ENCODE peak calls at places on chromosomes 11 and 22, in four cellular contexts. One of them, this sample, is unnamed.

GRCh38 chr22:29205598-29206371 is at the start of gene EMID1:
- DNase-seq in KG1: no peak
- DNase-seq in amniotic stem cell: no peak
- DNase-seq in activated T-cell treated with anti-CD3 and anti-CD28 coated beads, Interleukin-2, amount 50 U/mL, for 72 hours: peak
- DNase-seq in this sample: no peak

GRCh38 chr22:17217179-17217578 is 2.1 kb downstream of the ADA2 start:
- DNase-seq in activated T-cell treated with anti-CD3 and anti-CD28 coated beads, Interleukin-2, amount 50 U/mL, for 72 hours: no peak
- DNase-seq in KG1: no peak
- DNase-seq in amniotic stem cell: no peak
- DNase-seq in this sample: no peak

GRCh38 chr22:23064381-23065068 is 5.8 kb upstream of the GNAZ start:
- DNase-seq in amniotic stem cell: no peak
- DNase-seq in KG1: no peak
- DNase-seq in activated T-cell treated with anti-CD3 and anti-CD28 coated beads, Interleukin-2, amount 50 U/mL, for 72 hours: no peak
- DNase-seq in this sample: no peak

GRCh38 chr22:20549232-20549841 is 41.9 kb downstream of the MED15 start:
- DNase-seq in amniotic stem cell: no peak
- DNase-seq in KG1: no peak
- DNase-seq in activated T-cell treated with anti-CD3 and anti-CD28 coated beads, Interleukin-2, amount 50 U/mL, for 72 hours: peak
- DNase-seq in this sample: no peak

GRCh38 chr11:130874955-130875531 is 41.2 kb downstream of the SNX19 start:
- DNase-seq in amniotic stem cell: no peak
- DNase-seq in KG1: no peak
- DNase-seq in activated T-cell treated with anti-CD3 and anti-CD28 coated beads, Interleukin-2, amount 50 U/mL, for 72 hours: no peak
- DNase-seq in this sample: no peak

GRCh38 chr22:28282346-28282745 is 363.3 kb upstream of the PITPNB start:
- DNase-seq in activated T-cell treated with anti-CD3 and anti-CD28 coated beads, Interleukin-2, amount 50 U/mL, for 72 hours: no peak
- DNase-seq in amniotic stem cell: no peak
- DNase-seq in KG1: no peak
- DNase-seq in this sample: peak

GRCh38 chr11:2156416-2157182 is 4.4 kb downstream of the INS start:
- DNase-seq in KG1: peak
- DNase-seq in activated T-cell treated with anti-CD3 and anti-CD28 coated beads, Interleukin-2, amount 50 U/mL, for 72 hours: peak
- DNase-seq in amniotic stem cell: peak
- DNase-seq in this sample: no peak

GRCh38 chr11:48880021-48880441 is 103.7 kb downstream of the TRIM51G start:
- DNase-seq in amniotic stem cell: no peak
- DNase-seq in KG1: no peak
- DNase-seq in activated T-cell treated with anti-CD3 and anti-CD28 coated beads, Interleukin-2, amount 50 U/mL, for 72 hours: no peak
- DNase-seq in this sample: no peak

GRCh38 chr11:11844272-11844671 is 2.5 kb downstream of the USP47 start:
- DNase-seq in activated T-cell treated with anti-CD3 and anti-CD28 coated beads, Interleukin-2, amount 50 U/mL, for 72 hours: no peak
- DNase-seq in amniotic stem cell: no peak
- DNase-seq in KG1: no peak
- DNase-seq in this sample: no peak

GRCh38 chr22:37313376-37314314 is 31.3 kb downstream of the CYTH4 start:
- DNase-seq in amniotic stem cell: no peak
- DNase-seq in KG1: no peak
- DNase-seq in activated T-cell treated with anti-CD3 and anti-CD28 coated beads, Interleukin-2, amount 50 U/mL, for 72 hours: no peak
- DNase-seq in this sample: no peak

GRCh38 chr22:50436841-50437341 is 37.9 kb downstream of the SBF1 start:
- DNase-seq in activated T-cell treated with anti-CD3 and anti-CD28 coated beads, Interleukin-2, amount 50 U/mL, for 72 hours: no peak
- DNase-seq in KG1: no peak
- DNase-seq in amniotic stem cell: no peak
- DNase-seq in this sample: no peak

GRCh38 chr22:46068908-46069481 is 81.3 kb upstream of the PPARA start:
- DNase-seq in amniotic stem cell: no peak
- DNase-seq in KG1: peak
- DNase-seq in activated T-cell treated with anti-CD3 and anti-CD28 coated beads, Interleukin-2, amount 50 U/mL, for 72 hours: no peak
- DNase-seq in this sample: no peak

GRCh38 chr22:30718491-30718890 is 23.8 kb downstream of the OSBP2 start:
- DNase-seq in amniotic stem cell: no peak
- DNase-seq in KG1: no peak
- DNase-seq in activated T-cell treated with anti-CD3 and anti-CD28 coated beads, Interleukin-2, amount 50 U/mL, for 72 hours: no peak
- DNase-seq in this sample: no peak

GRCh38 chr11:124150684-124151083 is 32.5 kb upstream of the OR10D3 start:
- DNase-seq in amniotic stem cell: no peak
- DNase-seq in activated T-cell treated with anti-CD3 and anti-CD28 coated beads, Interleukin-2, amount 50 U/mL, for 72 hours: no peak
- DNase-seq in KG1: no peak
- DNase-seq in this sample: no peak

GRCh38 chr22:36052505-36052941 is 23.9 kb upstream of the RBFOX2 start:
- DNase-seq in amniotic stem cell: no peak
- DNase-seq in activated T-cell treated with anti-CD3 and anti-CD28 coated beads, Interleukin-2, amount 50 U/mL, for 72 hours: peak
- DNase-seq in KG1: no peak
- DNase-seq in this sample: no peak

GRCh38 chr11:36672815-36673450 is 74.9 kb upstream of the RAG2 start:
- DNase-seq in amniotic stem cell: peak
- DNase-seq in KG1: no peak
- DNase-seq in activated T-cell treated with anti-CD3 and anti-CD28 coated beads, Interleukin-2, amount 50 U/mL, for 72 hours: no peak
- DNase-seq in this sample: peak

GRCh38 chr22:27918351-27919221 is 470 bp downstream of the PITPNB start:
- DNase-seq in activated T-cell treated with anti-CD3 and anti-CD28 coated beads, Interleukin-2, amount 50 U/mL, for 72 hours: peak
- DNase-seq in amniotic stem cell: peak
- DNase-seq in KG1: no peak
- DNase-seq in this sample: no peak

GRCh38 chr11:406796-407650 is 7.8 kb downstream of the SIGIRR start:
- DNase-seq in KG1: peak
- DNase-seq in amniotic stem cell: no peak
- DNase-seq in activated T-cell treated with anti-CD3 and anti-CD28 coated beads, Interleukin-2, amount 50 U/mL, for 72 hours: peak
- DNase-seq in this sample: no peak

GRCh38 chr11:34242037-34242625 is 115.7 kb downstream of the ABTB2 start:
- DNase-seq in KG1: no peak
- DNase-seq in activated T-cell treated with anti-CD3 and anti-CD28 coated beads, Interleukin-2, amount 50 U/mL, for 72 hours: no peak
- DNase-seq in amniotic stem cell: no peak
- DNase-seq in this sample: no peak

GRCh38 chr22:21029486-21030025 is 2.8 kb downstream of the SLC7A4 start:
- DNase-seq in amniotic stem cell: no peak
- DNase-seq in activated T-cell treated with anti-CD3 and anti-CD28 coated beads, Interleukin-2, amount 50 U/mL, for 72 hours: no peak
- DNase-seq in KG1: no peak
- DNase-seq in this sample: no peak

GRCh38 chr11:43738600-43739409 is 58.3 kb downstream of the HSD17B12 start:
- DNase-seq in activated T-cell treated with anti-CD3 and anti-CD28 coated beads, Interleukin-2, amount 50 U/mL, for 72 hours: no peak
- DNase-seq in KG1: no peak
- DNase-seq in amniotic stem cell: peak
- DNase-seq in this sample: peak

GRCh38 chr11:8772571-8772970 is 90.0 kb downstream of the RPL27A start:
- DNase-seq in amniotic stem cell: no peak
- DNase-seq in KG1: no peak
- DNase-seq in activated T-cell treated with anti-CD3 and anti-CD28 coated beads, Interleukin-2, amount 50 U/mL, for 72 hours: no peak
- DNase-seq in this sample: no peak

GRCh38 chr22:23179381-23180294 is 671 bp upstream of the BCR start:
- DNase-seq in activated T-cell treated with anti-CD3 and anti-CD28 coated beads, Interleukin-2, amount 50 U/mL, for 72 hours: peak
- DNase-seq in amniotic stem cell: no peak
- DNase-seq in KG1: no peak
- DNase-seq in this sample: no peak

GRCh38 chr22:23580586-23581251 is 629 bp upstream of the IGLL1 start:
- DNase-seq in amniotic stem cell: no peak
- DNase-seq in activated T-cell treated with anti-CD3 and anti-CD28 coated beads, Interleukin-2, amount 50 U/mL, for 72 hours: no peak
- DNase-seq in KG1: no peak
- DNase-seq in this sample: no peak

GRCh38 chr11:111565111-111565720 is 24.7 kb downstream of the LAYN start:
- DNase-seq in amniotic stem cell: peak
- DNase-seq in KG1: peak
- DNase-seq in activated T-cell treated with anti-CD3 and anti-CD28 coated beads, Interleukin-2, amount 50 U/mL, for 72 hours: peak
- DNase-seq in this sample: no peak

GRCh38 chr11:115930886-115931537 is 426.8 kb upstream of the CADM1 start:
- DNase-seq in amniotic stem cell: no peak
- DNase-seq in KG1: no peak
- DNase-seq in activated T-cell treated with anti-CD3 and anti-CD28 coated beads, Interleukin-2, amount 50 U/mL, for 72 hours: no peak
- DNase-seq in this sample: no peak

GRCh38 chr22:33337524-33337923 is 279.3 kb upstream of the SYN3 start:
- DNase-seq in activated T-cell treated with anti-CD3 and anti-CD28 coated beads, Interleukin-2, amount 50 U/mL, for 72 hours: no peak
- DNase-seq in amniotic stem cell: no peak
- DNase-seq in KG1: no peak
- DNase-seq in this sample: no peak

GRCh38 chr22:21571679-21572078 is 4.2 kb downstream of the UBE2L3 start:
- DNase-seq in activated T-cell treated with anti-CD3 and anti-CD28 coated beads, Interleukin-2, amount 50 U/mL, for 72 hours: no peak
- DNase-seq in amniotic stem cell: no peak
- DNase-seq in KG1: no peak
- DNase-seq in this sample: no peak

GRCh38 chr11:42315846-42316245 is 856.4 kb upstream of the LRRC4C start:
- DNase-seq in activated T-cell treated with anti-CD3 and anti-CD28 coated beads, Interleukin-2, amount 50 U/mL, for 72 hours: no peak
- DNase-seq in KG1: no peak
- DNase-seq in amniotic stem cell: no peak
- DNase-seq in this sample: no peak

GRCh38 chr11:102582140-102582539 is 43.0 kb downstream of the MMP20 start:
- DNase-seq in activated T-cell treated with anti-CD3 and anti-CD28 coated beads, Interleukin-2, amount 50 U/mL, for 72 hours: no peak
- DNase-seq in amniotic stem cell: no peak
- DNase-seq in KG1: no peak
- DNase-seq in this sample: no peak

GRCh38 chr11:31160504-31161422 is 208.8 kb downstream of the DCDC1 start:
- DNase-seq in amniotic stem cell: no peak
- DNase-seq in KG1: no peak
- DNase-seq in activated T-cell treated with anti-CD3 and anti-CD28 coated beads, Interleukin-2, amount 50 U/mL, for 72 hours: no peak
- DNase-seq in this sample: no peak

GRCh38 chr11:107973641-107974040 is 35.1 kb upstream of the CUL5 start:
- DNase-seq in KG1: no peak
- DNase-seq in amniotic stem cell: no peak
- DNase-seq in activated T-cell treated with anti-CD3 and anti-CD28 coated beads, Interleukin-2, amount 50 U/mL, for 72 hours: no peak
- DNase-seq in this sample: no peak

GRCh38 chr11:119590651-119591308 is 138.2 kb downstream of the NECTIN1 start:
- DNase-seq in KG1: no peak
- DNase-seq in amniotic stem cell: no peak
- DNase-seq in activated T-cell treated with anti-CD3 and anti-CD28 coated beads, Interleukin-2, amount 50 U/mL, for 72 hours: no peak
- DNase-seq in this sample: no peak